ENCODE peak calls at places on chromosomes 12 and 14, in five cellular contexts. N is prostate gland, H is cardiac fibroblast, S is mucosa of descending colon, Z is fibroblast of lung. T is an unnamed sample.

GRCh38 chr14:58922211-58922940 is 266.1 kb upstream of the DAAM1 start:
- DNase-seq in N (no peak), Z (peak), S (no peak), H (no peak), T (no peak)

GRCh38 chr12:106066051-106066705 is 72.6 kb downstream of the NUAK1 start:
- DNase-seq in Z (peak), N (no peak), S (no peak), H (no peak), T (no peak)

GRCh38 chr12:129771238-129771637 is 132.6 kb downstream of the TMEM132D start:
- DNase-seq in S (no peak), N (no peak), H (no peak), Z (no peak), T (no peak)

GRCh38 chr12:71581206-71581605 is 82.4 kb downstream of the ZFC3H1 start:
- DNase-seq in H (no peak), Z (peak), S (peak), N (no peak), T (no peak)

GRCh38 chr12:42180990-42181611 is 36.4 kb upstream of the GXYLT1 start:
- DNase-seq in N (no peak), Z (peak), S (no peak), H (peak), T (peak)

GRCh38 chr12:124525455-124525854 is 42.0 kb downstream of the NCOR2 start:
- DNase-seq in H (no peak), N (no peak), S (no peak), Z (no peak), T (peak)

GRCh38 chr12:64610092-64610659 is at the start of gene RASSF3:
- DNase-seq in N (peak), Z (peak), H (peak), S (peak), T (peak)

GRCh38 chr12:69935651-69936100 is 110.6 kb downstream of the MYRFL start:
- DNase-seq in S (no peak), N (no peak), Z (no peak), H (no peak), T (no peak)

GRCh38 chr14:31893156-31893813 is 183.8 kb upstream of the ARHGAP5 start:
- DNase-seq in S (no peak), Z (peak), N (no peak), H (peak), T (no peak)

GRCh38 chr14:26190644-26191043 is 407.2 kb downstream of the NOVA1 start:
- DNase-seq in S (no peak), Z (peak), N (no peak), H (peak), T (no peak)

GRCh38 chr12:22228022-22228875 is 106.3 kb downstream of the ST8SIA1 start:
- DNase-seq in N (no peak), Z (peak), H (peak), S (no peak), T (no peak)

GRCh38 chr12:116284401-116284800 is 6.9 kb upstream of the MED13L start:
- DNase-seq in H (peak), S (no peak), N (no peak), Z (no peak), T (no peak)

GRCh38 chr12:97471194-97471593 is 8.6 kb downstream of the RMST start:
- DNase-seq in H (no peak), N (no peak), S (no peak), Z (no peak), T (no peak)

GRCh38 chr14:38207830-38208815 is at the start of gene SSTR1:
- DNase-seq in S (peak), N (no peak), Z (peak), H (peak), T (no peak)

GRCh38 chr12:89351489-89352241 is 636 bp downstream of the DUSP6 start:
- DNase-seq in N (peak), H (no peak), Z (peak), S (peak), T (no peak)

GRCh38 chr12:41604830-41605229 is 416.7 kb downstream of the PDZRN4 start:
- DNase-seq in N (no peak), H (no peak), Z (peak), S (no peak), T (no peak)

GRCh38 chr14:35140718-35141581 is 18.6 kb downstream of the PRORP start:
- DNase-seq in N (no peak), S (no peak), H (no peak), Z (peak), T (no peak)

GRCh38 chr12:122366685-122367475 is 55.6 kb downstream of the CLIP1 start:
- DNase-seq in N (no peak), S (peak), Z (peak), H (peak), T (peak)

DNA sequence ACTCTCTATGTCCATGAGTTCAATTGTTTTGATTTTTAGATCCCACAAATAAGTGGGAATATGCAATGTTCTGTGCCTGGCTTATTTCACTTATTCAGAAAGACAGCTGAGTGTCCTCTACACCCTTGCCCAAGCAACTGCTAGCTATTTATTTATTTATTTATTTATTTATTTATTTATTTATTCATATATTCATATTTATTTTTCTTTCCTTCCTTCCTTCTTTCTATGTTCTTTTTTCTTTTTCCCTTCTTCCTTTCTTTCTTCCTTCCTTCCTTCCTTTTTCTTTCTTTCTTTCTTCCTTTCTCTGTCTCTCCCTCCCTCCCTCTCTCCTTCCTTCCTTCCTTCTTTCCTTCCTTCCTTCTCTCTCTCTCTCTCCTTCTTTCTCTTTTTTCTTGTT is 563.4 kb downstream of the BCL11B start:
- DNase-seq in Z (no peak), H (no peak), S (no peak), N (no peak), T (no peak)
- TF ChIP-seq CTCF in Z (no peak), H (no peak), S (no peak), N (no peak), T (no peak)

GRCh38 chr14:74612346-74613021 is 447 bp upstream of the LTBP2 start:
- DNase-seq in N (peak), Z (peak), H (peak), S (peak), T (peak)
- H3K4me3 ChIP-seq in N (peak), Z (peak), H (peak), S (no peak), T (peak)

GRCh38 chr12:113351089-113351488 is 7.3 kb upstream of the PLBD2 start:
- DNase-seq in S (no peak), H (no peak), N (no peak), Z (no peak), T (no peak)

GRCh38 chr12:113347892-113348291 is 10.5 kb upstream of the PLBD2 start:
- DNase-seq in S (no peak), H (no peak), N (no peak), Z (no peak), T (no peak)

GRCh38 chr12:113346387-113346786 is 11.5 kb upstream of the SLC8B1 start:
- DNase-seq in H (no peak), N (no peak), S (no peak), Z (no peak), T (no peak)

GRCh38 chr12:113347107-113347506 is 11.3 kb upstream of the PLBD2 start:
- DNase-seq in Z (no peak), S (no peak), H (no peak), N (no peak), T (no peak)

GRCh38 chr12:113348849-113349536 is 9.4 kb upstream of the PLBD2 start:
- DNase-seq in N (no peak), S (no peak), Z (no peak), H (no peak), T (no peak)
- TF ChIP-seq CTCF in N (no peak), S (no peak), Z (no peak), H (no peak), T (no peak)

GRCh38 chr12:126512916-126513913 is 1448.0 kb downstream of the AACS start:
- DNase-seq in H (no peak), N (no peak), S (no peak), Z (no peak), T (no peak)
- H3K4me3 ChIP-seq in H (no peak), N (no peak), S (no peak), Z (no peak), T (no peak)

T was measured in foreskin fibroblast.